ENCODE peak calls at places on chromosomes 5 and 9, in seven cellular contexts. N is H9, C is IMR-90, Y is H1, R is mesendoderm, O is trophoblast cell, W is neuronal stem cell. S is an unnamed sample.

GRCh38 chr9:30519756-30520155 is 1864.7 kb upstream of the ACO1 start:
- DNase-seq in N (no peak), C (no peak), Y (no peak), R (no peak), O (no peak), W (no peak), S (no peak)

GRCh38 chr9:4305065-4305481 is 5.2 kb upstream of the GLIS3 start:
- DNase-seq in N (no peak), C (no peak), Y (no peak), R (no peak), O (no peak), W (no peak), S (no peak)

GRCh38 chr9:133186736-133187135 is 22.3 kb downstream of the OBP2B start:
- DNase-seq in N (no peak), C (no peak), Y (no peak), R (no peak), O (no peak), W (no peak), S (no peak)

GRCh38 chr5:206406-206805 is 11.5 kb downstream of the CCDC127 start:
- DNase-seq in N (no peak), C (peak), Y (no peak), R (no peak), O (no peak), W (no peak), S (peak)

GRCh38 chr5:69498384-69498783 is 5.8 kb downstream of the OCLN start:
- DNase-seq in N (no peak), C (no peak), Y (no peak), R (peak), O (no peak), W (no peak), S (peak)

GRCh38 chr9:124282442-124283231 is 24.9 kb downstream of the NEK6 start:
- DNase-seq in N (no peak), C (peak), Y (no peak), R (no peak), O (no peak), W (no peak), S (peak)

GRCh38 chr5:1293997-1294838 is 650 bp downstream of the TERT start:
- DNase-seq in N (peak), C (no peak), Y (peak), R (peak), O (no peak), W (no peak), S (no peak)

GRCh38 chr9:21715408-21715807 is 87.0 kb upstream of the MTAP start:
- DNase-seq in N (no peak), C (no peak), Y (no peak), R (no peak), O (peak), W (no peak), S (no peak)

GRCh38 chr5:86070719-86071118 is 547.0 kb upstream of the COX7C start:
- DNase-seq in N (no peak), C (no peak), Y (no peak), R (no peak), O (no peak), W (no peak), S (no peak)

GRCh38 chr9:119003882-119004617 is 365.2 kb downstream of the BRINP1 start:
- DNase-seq in N (no peak), C (no peak), Y (no peak), R (no peak), O (no peak), W (no peak), S (no peak)

GRCh38 chr5:1523793-1524480 is at the start of gene LPCAT1:
- DNase-seq in N (peak), C (peak), Y (peak), R (peak), O (peak), W (peak), S (peak)

GRCh38 chr9:105244996-105245719 is 707 bp downstream of the SLC44A1 start:
- DNase-seq in N (peak), C (no peak), Y (peak), R (peak), O (peak), W (peak), S (peak)

GRCh38 chr9:137967280-137967943 is 89.8 kb downstream of the CACNA1B start:
- DNase-seq in N (no peak), C (no peak), Y (no peak), R (no peak), O (no peak), W (no peak), S (no peak)

GRCh38 chr5:34905564-34905963 is 9.7 kb downstream of the RAD1 start:
- DNase-seq in N (no peak), C (no peak), Y (no peak), R (no peak), O (no peak), W (no peak), S (no peak)

GRCh38 chr5:77697692-77698091 is 59.2 kb upstream of the OTP start:
- DNase-seq in N (no peak), C (no peak), Y (no peak), R (no peak), O (no peak), W (no peak), S (no peak)

GRCh38 chr5:88740604-88741003 is 142.4 kb downstream of the MEF2C start:
- DNase-seq in N (no peak), C (no peak), Y (no peak), R (no peak), O (no peak), W (no peak), S (no peak)

GRCh38 chr5:159424123-159424522 is 93.8 kb upstream of the IL12B start:
- DNase-seq in N (no peak), C (no peak), Y (no peak), R (no peak), O (no peak), W (no peak), S (no peak)

GRCh38 chr5:140321796-140322195 is 18.9 kb upstream of the PFDN1 start:
- DNase-seq in N (no peak), C (no peak), Y (no peak), R (no peak), O (no peak), W (no peak), S (no peak)

GRCh38 chr5:142095035-142095434 is 13.5 kb upstream of the NDFIP1 start:
- DNase-seq in N (no peak), C (no peak), Y (no peak), R (no peak), O (no peak), W (no peak), S (no peak)

GRCh38 chr5:118478852-118479251 is 509.5 kb downstream of the DTWD2 start:
- DNase-seq in N (no peak), C (no peak), Y (no peak), R (no peak), O (no peak), W (no peak), S (no peak)

GRCh38 chr5:113052041-113052795 is 75.6 kb downstream of the DCP2 start:
- DNase-seq in N (no peak), C (no peak), Y (no peak), R (no peak), O (no peak), W (no peak), S (no peak)

GRCh38 chr5:11962122-11962521 is 57.9 kb upstream of the CTNND2 start:
- DNase-seq in N (no peak), C (no peak), Y (no peak), R (no peak), O (no peak), W (no peak), S (no peak)

GRCh38 chr5:307306-307705 is 14.2 kb upstream of the AHRR start:
- DNase-seq in N (no peak), C (no peak), Y (no peak), R (no peak), O (no peak), W (no peak), S (no peak)

GRCh38 chr5:81425569-81425968 is 31.6 kb upstream of the ACOT12 start:
- DNase-seq in N (no peak), C (peak), Y (no peak), R (peak), O (no peak), W (peak), S (peak)

GRCh38 chr5:122972877-122973276 is 63.6 kb downstream of the PPIC start:
- DNase-seq in N (no peak), C (peak), Y (no peak), R (no peak), O (no peak), W (no peak), S (peak)

GRCh38 chr9:34572092-34572491 is 17.4 kb downstream of the CNTFR start:
- DNase-seq in N (no peak), C (no peak), Y (no peak), R (no peak), O (no peak), W (no peak), S (no peak)

GRCh38 chr9:92722386-92723298 is 42.0 kb downstream of the BICD2 start:
- DNase-seq in N (no peak), C (no peak), Y (peak), R (no peak), O (peak), W (no peak), S (no peak)

GRCh38 chr9:19162956-19163355 is 35.7 kb upstream of the PLIN2 start:
- DNase-seq in N (no peak), C (no peak), Y (no peak), R (no peak), O (peak), W (no peak), S (peak)

GRCh38 chr5:95712347-95712958 is 18.7 kb upstream of the RHOBTB3 start:
- DNase-seq in N (no peak), C (peak), Y (no peak), R (peak), O (peak), W (no peak), S (peak)

GRCh38 chr9:133332381-133332730 is 3.6 kb downstream of the SURF6 start:
- DNase-seq in N (peak), C (no peak), Y (no peak), R (no peak), O (no peak), W (no peak), S (no peak)

GRCh38 chr5:142290574-142291299 is 34.1 kb downstream of the SPRY4 start:
- DNase-seq in N (no peak), C (peak), Y (no peak), R (peak), O (no peak), W (no peak), S (no peak)

GRCh38 chr5:75510417-75510835 is 1.0 kb downstream of the CERT1 start:
- DNase-seq in N (no peak), C (peak), Y (no peak), R (no peak), O (peak), W (no peak), S (peak)

DNA sequence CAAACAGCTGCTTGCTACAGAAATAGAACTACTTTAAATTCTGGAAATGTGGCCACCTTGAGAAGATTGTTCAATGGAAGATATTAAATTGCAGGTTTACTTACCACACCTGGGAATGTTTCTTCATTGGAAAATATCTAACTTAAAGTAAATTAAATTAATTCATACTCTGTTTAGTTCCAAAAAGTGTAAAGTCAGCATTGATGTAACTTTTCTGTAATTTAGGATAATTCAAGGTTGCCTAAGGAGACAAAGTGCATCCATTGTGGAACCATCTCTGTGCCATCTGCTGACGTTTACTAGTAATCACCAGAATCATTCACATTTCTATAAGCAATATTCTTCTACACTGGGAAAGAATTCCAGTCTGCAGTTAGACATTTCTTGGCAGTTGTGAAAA is 53.0 kb downstream of the FAM170A start:
- DNase-seq in N (no peak), C (no peak), Y (no peak), R (no peak), O (no peak), W (no peak), S (no peak)
- H3K18ac ChIP-seq in N (no peak), C (no peak), Y (no peak), R (no peak), O (no peak), W (no peak), S (no peak)

GRCh38 chr9:73539881-73540280 is 388.2 kb downstream of the ANXA1 start:
- DNase-seq in N (no peak), C (no peak), Y (no peak), R (no peak), O (no peak), W (no peak), S (no peak)

GRCh38 chr9:73541923-73542322 is 390.3 kb downstream of the ANXA1 start:
- DNase-seq in N (no peak), C (no peak), Y (no peak), R (no peak), O (no peak), W (no peak), S (no peak)

GRCh38 chr9:73548201-73548600 is 396.5 kb downstream of the ANXA1 start:
- DNase-seq in N (no peak), C (no peak), Y (no peak), R (no peak), O (no peak), W (no peak), S (peak)

DNA sequence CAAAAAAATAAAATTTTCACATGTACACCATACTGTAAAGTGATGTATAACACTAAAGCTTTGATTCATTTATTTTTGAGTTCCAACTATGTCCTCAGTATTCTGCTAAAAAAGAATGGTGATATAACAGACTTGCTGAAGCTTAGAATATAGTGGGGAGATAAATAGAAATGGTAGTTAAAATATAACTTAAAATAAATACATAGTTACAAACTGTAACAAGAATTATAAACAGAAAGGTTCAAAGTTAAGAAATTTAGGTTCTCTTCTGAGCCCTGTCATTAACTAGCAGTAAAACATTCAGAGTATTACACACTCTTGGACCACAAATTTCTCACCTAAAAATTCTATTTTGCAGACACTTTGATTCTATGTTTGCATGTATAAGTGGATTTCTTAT is 392.1 kb downstream of the ANXA1 start:
- DNase-seq in N (no peak), C (no peak), Y (no peak), R (no peak), O (no peak), W (no peak), S (no peak)
- H2BK120ac ChIP-seq in N (no peak), C (no peak), Y (no peak), R (no peak), O (no peak), W (no peak), S (no peak)

GRCh38 chr5:25436452-25436851 is 791.7 kb upstream of the CDH10 start:
- DNase-seq in N (no peak), C (no peak), Y (no peak), R (no peak), O (no peak), W (no peak), S (no peak)
- H3K18ac ChIP-seq in N (no peak), C (no peak), Y (no peak), R (no peak), O (no peak), W (no peak), S (no peak)

GRCh38 chr5:143708672-143709071 is 103.3 kb upstream of the HMHB1 start:
- DNase-seq in N (no peak), C (no peak), Y (no peak), R (no peak), O (no peak), W (no peak), S (no peak)
- H2BK120ac ChIP-seq in N (no peak), C (no peak), Y (no peak), R (no peak), O (no peak), W (no peak), S (no peak)

GRCh38 chr9:130198501-130199179 is 26.4 kb downstream of the NCS1 start:
- DNase-seq in N (no peak), C (no peak), Y (no peak), R (no peak), O (no peak), W (no peak), S (no peak)
- H3K18ac ChIP-seq in N (no peak), C (no peak), Y (no peak), R (no peak), O (no peak), W (no peak), S (no peak)

GRCh38 chr9:32403567-32403966 is 19.1 kb downstream of the ACO1 start:
- DNase-seq in N (no peak), C (peak), Y (no peak), R (no peak), O (no peak), W (no peak), S (peak)

GRCh38 chr9:32399110-32399815 is 14.8 kb downstream of the ACO1 start:
- DNase-seq in N (no peak), C (no peak), Y (no peak), R (no peak), O (no peak), W (no peak), S (no peak)

GRCh38 chr9:32398207-32398606 is 13.8 kb downstream of the ACO1 start:
- DNase-seq in N (no peak), C (peak), Y (no peak), R (no peak), O (no peak), W (no peak), S (peak)

GRCh38 chr9:32404402-32404801 is 20.0 kb downstream of the ACO1 start:
- DNase-seq in N (no peak), C (no peak), Y (no peak), R (no peak), O (no peak), W (no peak), S (no peak)

DNA sequence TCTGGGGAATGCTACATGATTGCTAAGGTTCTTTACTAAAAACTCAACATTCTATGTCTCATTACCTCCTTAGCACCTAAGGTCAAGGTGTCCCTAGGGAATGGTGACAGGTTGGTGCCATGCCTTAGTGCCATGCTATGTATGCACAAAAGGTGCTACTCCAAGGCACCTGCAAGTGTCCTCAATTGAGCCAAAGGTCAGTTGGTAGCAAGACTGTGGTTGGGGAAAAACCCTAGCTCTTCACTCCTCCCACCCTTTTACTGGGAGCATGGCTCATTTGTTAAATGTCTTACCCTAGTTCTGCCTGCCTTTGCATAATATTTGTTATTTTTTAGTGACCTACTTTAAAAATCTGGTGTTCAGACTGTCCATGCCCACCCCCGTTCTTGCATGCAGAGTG is 17.0 kb downstream of the ACO1 start:
- DNase-seq in N (no peak), C (no peak), Y (no peak), R (no peak), O (no peak), W (no peak), S (no peak)
- H2BK120ac ChIP-seq in N (no peak), C (no peak), Y (no peak), R (no peak), O (no peak), W (no peak), S (no peak)

GRCh38 chr5:169637085-169637855 is at the start of gene DOCK2:
- DNase-seq in N (peak), C (no peak), Y (peak), R (peak), O (no peak), W (no peak), S (no peak)

GRCh38 chr5:169635933-169636332 is 1.1 kb upstream of the DOCK2 start:
- DNase-seq in N (no peak), C (no peak), Y (no peak), R (no peak), O (no peak), W (no peak), S (no peak)

GRCh38 chr5:169637856-169638190 is 748 bp downstream of the DOCK2 start:
- DNase-seq in N (no peak), C (no peak), Y (no peak), R (peak), O (no peak), W (no peak), S (no peak)

GRCh38 chr5:169634606-169635005 is 2.5 kb upstream of the DOCK2 start:
- DNase-seq in N (no peak), C (no peak), Y (no peak), R (no peak), O (no peak), W (no peak), S (no peak)

DNA sequence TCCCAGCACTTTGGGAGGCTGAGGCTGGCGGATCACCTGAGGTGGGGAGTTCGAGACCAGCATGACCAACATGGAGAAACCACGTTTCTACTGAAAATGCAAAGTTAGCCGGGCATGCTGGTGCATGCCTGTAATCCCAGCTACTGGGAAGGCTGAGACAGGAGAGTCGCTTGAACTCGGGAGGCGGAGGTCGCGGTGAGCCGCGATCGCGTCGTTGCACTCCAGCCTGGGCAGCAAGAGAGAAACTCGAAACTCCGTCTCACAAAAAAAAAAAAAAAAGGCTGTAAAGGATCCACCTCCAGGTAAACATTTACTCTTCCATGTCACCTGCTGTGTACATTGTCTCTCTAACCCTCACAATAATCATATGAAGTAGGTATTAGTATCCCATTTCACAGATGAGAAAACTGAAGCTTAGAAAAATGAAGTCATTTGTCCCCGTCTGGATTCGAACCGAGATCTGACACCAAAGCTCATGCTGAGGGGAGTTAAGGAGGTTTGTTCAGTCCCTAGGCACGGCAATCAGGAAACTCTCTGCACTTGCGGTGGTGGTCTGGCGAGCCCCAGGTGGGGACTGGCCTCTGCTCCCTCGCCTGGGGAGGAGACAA is 494 bp upstream of the DOCK2 start:
- DNase-seq in N (peak), C (no peak), Y (no peak), R (peak), O (no peak), W (no peak), S (no peak)
- H3K18ac ChIP-seq in N (no peak), C (no peak), Y (no peak), R (no peak), O (no peak), W (peak), S (peak)

DNA sequence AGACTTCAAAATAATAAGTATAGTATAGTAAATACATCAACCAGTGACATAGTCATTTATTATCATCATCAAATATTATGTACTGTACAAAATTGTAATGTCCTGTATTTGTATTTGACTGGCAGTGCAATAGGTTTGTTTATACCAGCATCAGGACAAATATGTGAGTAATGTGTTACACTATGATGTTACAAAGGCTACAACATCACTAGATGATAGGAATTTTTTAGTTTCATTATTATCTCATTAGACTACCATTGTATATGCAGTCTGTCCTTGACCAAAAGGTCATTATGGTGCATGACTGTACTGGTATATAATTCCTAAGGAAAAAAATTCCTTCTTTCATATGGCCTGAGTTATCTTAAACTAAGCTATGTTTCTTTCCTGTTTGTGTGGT is 63.6 kb upstream of the VCAN start:
- DNase-seq in N (no peak), C (peak), Y (no peak), R (no peak), O (peak), W (no peak), S (no peak)
- H2BK120ac ChIP-seq in N (no peak), C (no peak), Y (no peak), R (no peak), O (no peak), W (no peak), S (no peak)